ENCODE peak calls at places on chromosomes 4 and X, in six cellular contexts. R, V, Y, F, P and L are unnamed samples.

GRCh38 chr4:1746265-1746691 is 25.0 kb downstream of the TACC3 start:
- DNase-seq in F (peak), P (peak), V (peak), R (peak), Y (no peak), L (peak)

GRCh38 chrX:71917621-71918341 is 7.1 kb downstream of the NHSL2 start:
- DNase-seq in P (no peak), V (no peak), Y (no peak), R (no peak), F (no peak), L (no peak)

GRCh38 chrX:38929966-38930421 is 128.7 kb downstream of the MID1IP1 start:
- DNase-seq in Y (no peak), P (no peak), F (no peak), R (peak), V (no peak), L (no peak)

GRCh38 chr4:42048394-42048793 is 58.1 kb downstream of the SLC30A9 start:
- DNase-seq in Y (no peak), V (no peak), R (peak), F (no peak), P (no peak), L (no peak)

GRCh38 chr4:92387459-92388069 is 83.8 kb downstream of the GRID2 start:
- DNase-seq in V (peak), R (peak), P (no peak), F (peak), Y (no peak), L (no peak)

GRCh38 chrX:119758682-119759332 is 419 bp downstream of the SOWAHD start:
- DNase-seq in F (peak), V (no peak), R (no peak), P (no peak), Y (no peak), L (no peak)

GRCh38 chr4:159594576-159594975 is 491.7 kb downstream of the RAPGEF2 start:
- DNase-seq in P (no peak), V (no peak), Y (no peak), F (no peak), R (no peak), L (no peak)

GRCh38 chrX:74346124-74346523 is 42.1 kb downstream of the ZCCHC13 start:
- DNase-seq in R (no peak), Y (no peak), V (no peak), F (no peak), P (no peak), L (no peak)

GRCh38 chr4:17587094-17587822 is 10.3 kb downstream of the LAP3 start:
- DNase-seq in R (no peak), P (no peak), F (no peak), V (no peak), Y (no peak), L (no peak)

GRCh38 chrX:46587753-46588171 is 14.2 kb downstream of the CHST7 start:
- DNase-seq in Y (no peak), V (no peak), F (no peak), R (no peak), P (no peak), L (no peak)

GRCh38 chr4:109465065-109465464 is 31.4 kb downstream of the SEC24B start:
- DNase-seq in P (no peak), Y (no peak), F (no peak), V (no peak), R (no peak), L (no peak)

GRCh38 chr4:180610317-180610716 is 1632.9 kb upstream of the TENM3 start:
- DNase-seq in P (no peak), V (no peak), Y (no peak), R (peak), F (no peak), L (peak)

GRCh38 chr4:87527446-87528240 is 1.5 kb downstream of the SPARCL1 start:
- DNase-seq in F (no peak), Y (no peak), P (no peak), V (no peak), R (no peak), L (no peak)

GRCh38 chr4:114108869-114109268 is 129.4 kb upstream of the ARSJ start:
- DNase-seq in F (no peak), Y (no peak), P (no peak), R (peak), V (no peak), L (no peak)

GRCh38 chr4:52052475-52052780 is 1.3 kb downstream of the SPATA18 start:
- DNase-seq in Y (no peak), F (no peak), P (no peak), V (no peak), R (no peak), L (peak)

GRCh38 chr4:74805601-74806000 is 11.3 kb upstream of the BTC start:
- DNase-seq in R (peak), Y (no peak), F (no peak), V (no peak), P (no peak), L (no peak)